ENCODE peak calls at places on chromosome 1, in eight cellular contexts. R, M, X, Z, E, P, O and Q are unnamed samples.

GRCh38 chr1:70134148-70134547 is 71.2 kb downstream of the LRRC40 start:
- DNase-seq in R (no peak), M (no peak), X (no peak), Z (no peak), E (no peak), P (no peak), O (no peak), Q (no peak)

GRCh38 chr1:211541715-211542477 is 37.1 kb downstream of the SLC30A1 start:
- DNase-seq in R (no peak), M (peak), X (peak), Z (no peak), E (no peak), P (no peak), O (no peak), Q (no peak)

GRCh38 chr1:192639607-192640368 is 3.8 kb downstream of the RGS13 start:
- DNase-seq in R (no peak), M (peak), X (no peak), Z (no peak), E (no peak), P (no peak), O (no peak), Q (no peak)

GRCh38 chr1:218476385-218476784 is 131.2 kb downstream of the TGFB2 start:
- DNase-seq in R (no peak), M (peak), X (no peak), Z (no peak), E (no peak), P (no peak), O (no peak), Q (no peak)

GRCh38 chr1:192256674-192257334 is 60.0 kb upstream of the RGS21 start:
- DNase-seq in R (no peak), M (no peak), X (no peak), Z (no peak), E (no peak), P (no peak), O (no peak), Q (no peak)

GRCh38 chr1:229058111-229058551 is 212.8 kb upstream of the RAB4A start:
- DNase-seq in R (no peak), M (no peak), X (no peak), Z (no peak), E (no peak), P (peak), O (no peak), Q (no peak)

GRCh38 chr1:156114919-156115513 is 505 bp downstream of the LMNA start:
- DNase-seq in R (no peak), M (peak), X (no peak), Z (peak), E (no peak), P (no peak), O (no peak), Q (peak)

GRCh38 chr1:53340660-53341520 is 13.0 kb upstream of the LRP8 start:
- DNase-seq in R (peak), M (no peak), X (no peak), Z (no peak), E (no peak), P (no peak), O (no peak), Q (no peak)

GRCh38 chr1:66296901-66297300 is 237.1 kb upstream of the SGIP1 start:
- DNase-seq in R (no peak), M (no peak), X (no peak), Z (no peak), E (no peak), P (no peak), O (no peak), Q (no peak)